ENCODE peak calls at places on chromosomes 3 and 15, in ten cellular contexts. C is left lung, J is foreskin fibroblast, W is psoas muscle, V is NCI-H2107, S is globus pallidus, A is hepatic stellate cell, T is pulmonary artery endothelial cell, Q is iPS-NIHi11, Y is nephron progenitor cell. O is an unnamed sample.
A peak's percentile ranks its signal among the peaks of the same experiment; 100 is the strongest.

GRCh38 chr3:28915711-28916481 is 365.0 kb upstream of the RBMS3 start:
- DNase-seq in S (peak; percentile 38), J (peak; percentile 39), C (no peak), W (no peak), Q (peak; percentile 55), V (no peak), Y (peak; percentile 32), T (peak; percentile 19), A (peak; percentile 28), O (peak; percentile 85)

GRCh38 chr15:89783111-89783860 is 7.2 kb downstream of the MESP2 start:
- DNase-seq in S (no peak), J (peak; percentile 85), V (no peak), Q (peak; percentile 57), T (no peak), Y (no peak), W (no peak), A (no peak), C (no peak), O (no peak)

GRCh38 chr15:67062365-67062985 is 2.9 kb upstream of the SMAD3 start:
- DNase-seq in C (no peak), W (no peak), A (no peak), Y (no peak), T (no peak), V (no peak), Q (no peak), S (no peak), J (no peak), O (no peak)

GRCh38 chr15:89814112-89814742 is 425 bp downstream of the ANPEP start:
- DNase-seq in Q (no peak), V (no peak), W (no peak), S (no peak), Y (peak; percentile 28), J (no peak), C (no peak), A (no peak), T (no peak), O (no peak)

GRCh38 chr3:39637807-39638206 is 170.3 kb downstream of the MOBP start:
- DNase-seq in T (peak; percentile 66), A (peak; percentile 14), S (no peak), J (peak; percentile 41), C (no peak), V (no peak), W (no peak), Y (no peak), Q (peak; percentile 22), O (no peak)

GRCh38 chr3:49098429-49098828 is 4.6 kb upstream of the QRICH1 start:
- DNase-seq in S (no peak), Y (no peak), A (no peak), J (peak; percentile 14), C (no peak), W (no peak), Q (no peak), V (peak; percentile 19), T (no peak), O (peak; percentile 24)

GRCh38 chr3:187967982-187968381 is 186.0 kb upstream of the LPP start:
- DNase-seq in A (no peak), J (peak; percentile 52), C (no peak), Y (no peak), Q (no peak), V (no peak), W (no peak), S (no peak), T (no peak), O (no peak)

GRCh38 chr3:99878005-99878404 is 60.3 kb downstream of the CMSS1 start:
- DNase-seq in W (no peak), S (no peak), T (peak; percentile 36), A (peak; percentile 45), V (no peak), J (peak; percentile 82), Q (no peak), Y (no peak), C (no peak), O (peak; percentile 46)

GRCh38 chr3:116423945-116424344 is 21.3 kb downstream of the LSAMP start:
- DNase-seq in C (no peak), V (no peak), J (no peak), W (no peak), Q (no peak), T (no peak), S (peak; percentile 55), A (no peak), Y (no peak), O (no peak)

GRCh38 chr3:15634671-15635661 is 33.4 kb downstream of the BTD start:
- DNase-seq in A (no peak), W (peak; percentile 32), V (no peak), T (no peak), S (peak; percentile 70), J (peak; percentile 68), C (peak; percentile 46), Y (no peak), Q (no peak), O (peak; percentile 90)

GRCh38 chr3:9715764-9716437 is 12.3 kb downstream of the CPNE9 start:
- DNase-seq in C (peak; percentile 67), V (no peak), S (peak; percentile 66), T (peak; percentile 58), Y (no peak), Q (peak; percentile 33), W (peak; percentile 70), A (peak; percentile 86), J (peak; percentile 79), O (peak; percentile 58)

GRCh38 chr3:188152660-188153497 is 1.1 kb upstream of the LPP start:
- DNase-seq in Y (peak; percentile 38), T (peak; percentile 24), J (peak; percentile 47), C (peak; percentile 42), S (no peak), Q (peak; percentile 64), W (peak; percentile 51), V (no peak), A (peak; percentile 35), O (peak; percentile 8)

GRCh38 chr3:33277193-33277882 is at the start of gene FBXL2:
- DNase-seq in J (peak; percentile 56), W (peak; percentile 45), Q (peak; percentile 98), A (peak; percentile 84), S (no peak), C (peak; percentile 62), T (peak; percentile 26), Y (peak; percentile 93), V (peak; percentile 28), O (peak; percentile 81)

GRCh38 chr3:181549266-181549665 is 162.5 kb upstream of the SOX2 start:
- DNase-seq in S (no peak), T (no peak), Y (no peak), C (no peak), J (no peak), V (no peak), Q (no peak), W (no peak), A (no peak), O (no peak)

GRCh38 chr15:77532846-77533245 is 99.9 kb downstream of the LINGO1 start:
- DNase-seq in T (no peak), W (no peak), Y (no peak), V (no peak), Q (no peak), J (no peak), A (no peak), C (peak; percentile 26), S (no peak), O (no peak)

GRCh38 chr3:185688808-185689207 is 102.7 kb downstream of the SENP2 start:
- DNase-seq in A (peak; percentile 91), J (peak; percentile 98), V (no peak), Y (no peak), Q (no peak), T (peak; percentile 94), C (peak; percentile 50), W (peak; percentile 20), S (no peak), O (no peak)